ENCODE peak calls at places on chromosomes 11 and 22, in four cellular contexts. G, D, X and M are unnamed samples.
A peak's percentile ranks its signal among the peaks of the same experiment; 100 is the strongest.

GRCh38 chr11:88345408-88345807 is 7.9 kb upstream of the CTSC start:
- DNase-seq in G (no peak), D (no peak), X (no peak), M (no peak)

GRCh38 chr11:926341-926916 is 759 bp downstream of the AP2A2 start:
- DNase-seq in G (peak; percentile 45), D (no peak), X (no peak), M (no peak)

GRCh38 chr11:69918231-69918937 is 99.2 kb upstream of the FGF3 start:
- DNase-seq in G (peak; percentile 43), D (peak; percentile 10), X (no peak), M (no peak)

GRCh38 chr11:19101803-19102520 is 15.0 kb upstream of the ZDHHC13 start:
- DNase-seq in G (no peak), D (no peak), X (no peak), M (no peak)

GRCh38 chr11:110886241-110886640 is 174.0 kb upstream of the ARHGAP20 start:
- DNase-seq in G (no peak), D (no peak), X (no peak), M (no peak)

GRCh38 chr11:110081462-110082233 is 11.5 kb upstream of the ZC3H12C start:
- DNase-seq in G (no peak), D (no peak), X (no peak), M (no peak)

GRCh38 chr22:41946360-41947180 is at the start of gene CENPM:
- DNase-seq in G (peak; percentile 91), D (peak; percentile 95), X (peak; percentile 95), M (peak; percentile 98)

GRCh38 chr22:45482169-45482568 is 20.5 kb upstream of the FBLN1 start:
- DNase-seq in G (no peak), D (no peak), X (no peak), M (no peak)

GRCh38 chr22:42937164-42937854 is 77.6 kb downstream of the PACSIN2 start:
- DNase-seq in G (peak; percentile 34), D (no peak), X (no peak), M (no peak)

GRCh38 chr11:99015634-99016454 is 4.9 kb upstream of the CNTN5 start:
- DNase-seq in G (no peak), D (no peak), X (no peak), M (no peak)

GRCh38 chr11:72582206-72583176 is 91.7 kb downstream of the PDE2A start:
- DNase-seq in G (no peak), D (no peak), X (no peak), M (no peak)

GRCh38 chr11:1348146-1348545 is 38.7 kb upstream of the TOLLIP start:
- DNase-seq in G (no peak), D (no peak), X (no peak), M (no peak)

GRCh38 chr22:36818010-36818642 is 1.3 kb upstream of the PVALB start:
- DNase-seq in G (no peak), D (no peak), X (no peak), M (no peak)

GRCh38 chr11:29300441-29300840 is 716.4 kb downstream of the KCNA4 start:
- DNase-seq in G (no peak), D (no peak), X (no peak), M (no peak)

GRCh38 chr22:37148742-37149665 is 712 bp downstream of the IL2RB start:
- DNase-seq in G (no peak), D (no peak), X (no peak), M (no peak)

GRCh38 chr11:112797072-112797471 is 164.1 kb upstream of the NCAM1 start:
- DNase-seq in G (no peak), D (peak; percentile 50), X (no peak), M (no peak)

GRCh38 chr11:73216466-73216865 is 1.6 kb upstream of the P2RY2 start:
- DNase-seq in G (no peak), D (no peak), X (no peak), M (no peak)

GRCh38 chr11:35804446-35805040 is 139.3 kb upstream of the LDLRAD3 start:
- DNase-seq in G (no peak), D (no peak), X (no peak), M (no peak)

GRCh38 chr22:49011379-49011768 is 816.3 kb downstream of the BRD1 start:
- DNase-seq in G (no peak), D (no peak), X (peak; percentile 44), M (no peak)

GRCh38 chr22:46129390-46130041 is 20.8 kb upstream of the PPARA start:
- DNase-seq in G (peak; percentile 55), D (no peak), X (no peak), M (no peak)

GRCh38 chr11:19905280-19905853 is 192.7 kb downstream of the NAV2 start:
- DNase-seq in G (no peak), D (no peak), X (no peak), M (no peak)

GRCh38 chr22:32951807-32952153 is 106.4 kb downstream of the SYN3 start:
- DNase-seq in G (peak; percentile 23), D (no peak), X (no peak), M (no peak)

GRCh38 chr11:125128450-125128849 is 17.0 kb upstream of the TMEM218 start:
- DNase-seq in G (no peak), D (no peak), X (no peak), M (no peak)

GRCh38 chr11:32838505-32839274 is 9.0 kb downstream of the PRRG4 start:
- DNase-seq in G (no peak), D (no peak), X (no peak), M (no peak)

GRCh38 chr11:93034031-93034430 is 64.6 kb downstream of the MTNR1B start:
- DNase-seq in G (no peak), D (no peak), X (no peak), M (no peak)

GRCh38 chr11:64751136-64751535 is 7.2 kb upstream of the RASGRP2 start:
- DNase-seq in G (no peak), D (no peak), X (no peak), M (no peak)

GRCh38 chr11:108536783-108537182 is 38.6 kb upstream of the POGLUT3 start:
- DNase-seq in G (no peak), D (no peak), X (no peak), M (peak; percentile 11)

GRCh38 chr11:84720706-84721402 is 906.3 kb downstream of the DLG2 start:
- DNase-seq in G (peak; percentile 19), D (peak; percentile 38), X (no peak), M (no peak)

GRCh38 chr11:87038235-87038960 is 664 bp downstream of the TMEM135 start:
- DNase-seq in G (no peak), D (no peak), X (no peak), M (no peak)

GRCh38 chr22:23874871-23875270 is 17.2 kb downstream of the SLC2A11 start:
- DNase-seq in G (no peak), D (no peak), X (no peak), M (no peak)

GRCh38 chr11:77636738-77637344 is 753 bp downstream of the CLNS1A start:
- DNase-seq in G (no peak), D (no peak), X (no peak), M (no peak)

GRCh38 chr11:112157274-112157766 is 6.6 kb downstream of the IL18 start:
- DNase-seq in G (no peak), D (no peak), X (no peak), M (no peak)

GRCh38 chr11:36030707-36031365 is 87.0 kb downstream of the LDLRAD3 start:
- DNase-seq in G (no peak), D (no peak), X (no peak), M (no peak)

GRCh38 chr11:68735125-68735524 is 16.2 kb downstream of the TESMIN start:
- DNase-seq in G (no peak), D (no peak), X (no peak), M (no peak)

GRCh38 chr22:37601540-37602442 is 6.8 kb upstream of the GGA1 start:
- DNase-seq in G (no peak), D (peak; percentile 69), X (no peak), M (no peak)

GRCh38 chr22:24335529-24335928 is 64.9 kb downstream of the SPECC1L start:
- DNase-seq in G (no peak), D (no peak), X (no peak), M (no peak)

GRCh38 chr11:107427569-107428180 is 29.9 kb downstream of the CWF19L2 start:
- DNase-seq in G (no peak), D (no peak), X (no peak), M (no peak)

GRCh38 chr11:113261709-113262475 is 52.5 kb upstream of the TTC12 start:
- DNase-seq in G (no peak), D (no peak), X (no peak), M (no peak)

GRCh38 chr22:19631899-19632670 is 82.2 kb upstream of the SEPTIN5 start:
- DNase-seq in G (no peak), D (peak; percentile 72), X (no peak), M (peak; percentile 83)
- TF ChIP-seq CTCF in G (no peak), D (peak; percentile 38), X (peak; percentile 69), M (peak; percentile 66)

GRCh38 chr11:120626791-120627190 is 115.2 kb downstream of the GRIK4 start:
- DNase-seq in G (no peak), D (no peak), X (no peak), M (no peak)

GRCh38 chr11:120632579-120632978 is 121.0 kb downstream of the GRIK4 start:
- DNase-seq in G (no peak), D (no peak), X (no peak), M (no peak)

GRCh38 chr11:120627535-120628163 is 116.1 kb downstream of the GRIK4 start:
- DNase-seq in G (no peak), D (no peak), X (no peak), M (no peak)

GRCh38 chr11:120630100-120630499 is 118.6 kb downstream of the GRIK4 start:
- DNase-seq in G (no peak), D (no peak), X (no peak), M (no peak)

GRCh38 chr11:120629407-120629806 is 117.9 kb downstream of the GRIK4 start:
- DNase-seq in G (no peak), D (peak; percentile 42), X (no peak), M (no peak)
- TF ChIP-seq CTCF in G (no peak), D (no peak), X (no peak), M (no peak)

GRCh38 chr11:134275534-134276395 is at the start of gene GLB1L3:
- DNase-seq in G (peak; percentile 24), D (peak; percentile 71), X (no peak), M (peak; percentile 84)
- TF ChIP-seq CTCF in G (no peak), D (no peak), X (peak; percentile 63), M (peak; percentile 42)

DNA sequence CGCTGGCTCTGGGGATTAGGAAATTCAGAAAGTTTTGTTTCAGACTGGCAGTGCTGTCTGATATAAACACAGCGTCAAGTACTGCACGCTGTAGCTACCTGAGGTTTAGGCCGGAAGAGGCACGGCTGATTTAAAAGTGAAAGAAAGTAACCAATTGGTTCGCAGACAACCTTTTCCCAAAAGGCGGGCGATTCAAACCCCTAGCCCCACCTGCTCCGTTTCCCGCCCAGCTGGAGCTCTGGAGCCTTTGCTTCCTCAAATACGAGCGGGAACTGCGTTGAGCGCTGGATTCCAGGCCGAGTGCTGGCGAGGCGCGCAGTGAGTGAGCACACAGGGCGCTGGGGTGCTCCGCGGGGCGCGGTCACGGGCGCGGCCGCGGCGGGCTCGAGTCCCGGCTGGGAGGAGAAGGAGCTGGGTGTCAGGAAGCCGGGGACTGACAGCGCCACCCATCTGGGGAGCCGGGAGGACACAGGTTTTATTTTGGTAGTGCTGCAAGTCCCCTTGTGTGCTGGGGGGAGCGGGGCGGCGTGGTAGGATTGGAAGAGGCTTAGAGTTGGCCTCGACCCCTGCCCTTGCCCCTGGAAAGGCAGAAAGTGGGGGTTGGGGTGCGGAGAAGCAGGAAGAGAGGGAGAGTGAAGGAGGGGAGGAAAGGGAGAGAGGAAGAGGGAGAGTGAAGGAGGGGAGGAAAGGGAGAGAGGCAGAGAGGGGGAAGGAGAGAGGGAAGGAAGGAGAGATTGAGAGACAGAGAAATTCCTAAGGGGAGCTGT is 2.1 kb downstream of the FAM111A start:
- DNase-seq in G (peak; percentile 79), D (peak; percentile 85), X (peak; percentile 71), M (peak; percentile 88)
- TF ChIP-seq CTCF in G (no peak), D (no peak), X (peak; percentile 14), M (peak; percentile 18)